ENCODE peak calls at places on chromosomes 12 and 14, in six cellular contexts. X is pancreas; B is left ventricle myocardium inferior; N is sigmoid colon; Y is aorta; F is naive thymus-derived CD4-positive, alpha-beta T cell. U is an unnamed sample. For H3K4me1, the result is how much of the 10 kb centered on the place peaks cover.

GRCh38 chr12:29681370-29681769 is 102.4 kb downstream of the TMTC1 start:
- DNase-seq in X (no peak), B (no peak), N (no peak), Y (no peak), F (no peak), U (no peak)

GRCh38 chr12:53749986-53750811 is 1.6 kb downstream of the CISTR start:
- DNase-seq in X (no peak), B (no peak), N (no peak), Y (no peak), F (no peak), U (no peak)

GRCh38 chr12:122888232-122888752 is 7.6 kb downstream of the VPS37B start:
- DNase-seq in X (peak), B (peak), N (no peak), Y (no peak), F (peak), U (no peak)

GRCh38 chr12:109475993-109476806 is 900 bp downstream of the KCTD10 start:
- DNase-seq in X (no peak), B (no peak), N (no peak), Y (no peak), F (no peak), U (peak)

GRCh38 chr12:53561590-53561953 is 54.3 kb upstream of the NPFF start:
- DNase-seq in X (no peak), B (no peak), N (no peak), Y (no peak), F (no peak), U (peak)

GRCh38 chr12:122862872-122863701 is 27.8 kb downstream of the HIP1R start:
- DNase-seq in X (peak), B (no peak), N (peak), Y (peak), F (no peak), U (no peak)

GRCh38 chr12:49872781-49873181 is 29.9 kb upstream of the BCDIN3D start:
- DNase-seq in X (no peak), B (no peak), N (no peak), Y (no peak), F (no peak), U (no peak)

GRCh38 chr14:51575225-51576111 is 76.2 kb upstream of the FRMD6 start:
- DNase-seq in X (no peak), B (peak), N (no peak), Y (no peak), F (no peak), U (no peak)

GRCh38 chr14:28083456-28083855 is 683.1 kb upstream of the FOXG1 start:
- DNase-seq in X (no peak), B (no peak), N (no peak), Y (no peak), F (no peak), U (no peak)

GRCh38 chr12:19186722-19187661 is 57.5 kb downstream of the PLEKHA5 start:
- DNase-seq in X (no peak), B (no peak), N (no peak), Y (no peak), F (no peak), U (no peak)

GRCh38 chr12:29656762-29657538 is 126.8 kb downstream of the TMTC1 start:
- DNase-seq in X (no peak), B (no peak), N (no peak), Y (no peak), F (no peak), U (no peak)

GRCh38 chr12:51953011-51953568 is 1.6 kb downstream of the ACVR1B start:
- DNase-seq in X (no peak), B (no peak), N (no peak), Y (no peak), F (no peak), U (no peak)

GRCh38 chr12:51953925-51954324 is 2.4 kb downstream of the ACVR1B start:
- DNase-seq in X (no peak), B (no peak), N (no peak), Y (no peak), F (no peak), U (no peak)

GRCh38 chr12:51958542-51958941 is 7.0 kb downstream of the ACVR1B start:
- DNase-seq in X (no peak), B (no peak), N (no peak), Y (no peak), F (no peak), U (no peak)

GRCh38 chr12:51954465-51955361 is 3.2 kb downstream of the ACVR1B start:
- DNase-seq in X (no peak), B (no peak), N (no peak), Y (no peak), F (no peak), U (no peak)

GRCh38 chr12:51955702-51956101 is 4.2 kb downstream of the ACVR1B start:
- DNase-seq in X (no peak), B (no peak), N (no peak), Y (no peak), F (no peak), U (no peak)
- H3K4me1 ChIP-seq in X (half or more), B (half or more), N (under half), Y (under half), F (under half), U (under half)

GRCh38 chr12:93638095-93638494 is 39.1 kb upstream of the CRADD start:
- DNase-seq in X (no peak), B (no peak), N (no peak), Y (no peak), F (no peak), U (no peak)

GRCh38 chr12:93638954-93639353 is 38.2 kb upstream of the CRADD start:
- DNase-seq in X (no peak), B (no peak), N (no peak), Y (no peak), F (no peak), U (no peak)

GRCh38 chr12:93636708-93637107 is 40.5 kb upstream of the CRADD start:
- DNase-seq in X (no peak), B (no peak), N (no peak), Y (no peak), F (no peak), U (no peak)

GRCh38 chr12:93632383-93632782 is 44.8 kb upstream of the CRADD start:
- DNase-seq in X (no peak), B (no peak), N (no peak), Y (no peak), F (no peak), U (no peak)

DNA sequence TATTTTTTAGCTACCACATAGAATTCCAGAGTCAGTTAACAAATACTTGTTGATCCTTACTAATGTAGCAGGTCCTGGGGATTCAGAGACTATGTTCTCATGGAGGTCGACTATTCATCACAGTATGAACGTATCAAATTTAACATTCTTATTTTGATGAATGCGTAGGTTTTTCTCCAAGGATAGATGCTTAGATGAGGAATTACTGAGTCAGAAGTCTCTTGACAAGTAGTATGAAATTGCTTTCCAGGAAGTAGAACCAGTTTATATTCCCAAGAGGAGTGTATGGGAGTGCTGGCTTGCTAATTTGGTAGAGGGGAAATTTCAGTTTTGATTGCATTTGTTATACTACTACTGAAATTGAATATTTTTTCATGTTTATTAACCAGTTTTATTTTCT is 42.8 kb upstream of the CRADD start:
- DNase-seq in X (no peak), B (no peak), N (no peak), Y (no peak), F (no peak), U (no peak)
- H3K27ac ChIP-seq in X (no peak), B (no peak), N (no peak), Y (no peak), F (no peak), U (no peak)

GRCh38 chr14:61514927-61515326 is 180.4 kb upstream of the HIF1A start:
- DNase-seq in X (no peak), B (no peak), N (no peak), Y (no peak), F (no peak), U (no peak)

GRCh38 chr14:61515436-61516124 is 179.7 kb upstream of the HIF1A start:
- DNase-seq in X (no peak), B (no peak), N (no peak), Y (no peak), F (no peak), U (no peak)

GRCh38 chr14:61517861-61518802 is 177.2 kb upstream of the HIF1A start:
- DNase-seq in X (peak), B (no peak), N (no peak), Y (peak), F (no peak), U (no peak)

GRCh38 chr14:61516957-61517356 is 178.4 kb upstream of the HIF1A start:
- DNase-seq in X (no peak), B (no peak), N (no peak), Y (peak), F (no peak), U (no peak)

DNA sequence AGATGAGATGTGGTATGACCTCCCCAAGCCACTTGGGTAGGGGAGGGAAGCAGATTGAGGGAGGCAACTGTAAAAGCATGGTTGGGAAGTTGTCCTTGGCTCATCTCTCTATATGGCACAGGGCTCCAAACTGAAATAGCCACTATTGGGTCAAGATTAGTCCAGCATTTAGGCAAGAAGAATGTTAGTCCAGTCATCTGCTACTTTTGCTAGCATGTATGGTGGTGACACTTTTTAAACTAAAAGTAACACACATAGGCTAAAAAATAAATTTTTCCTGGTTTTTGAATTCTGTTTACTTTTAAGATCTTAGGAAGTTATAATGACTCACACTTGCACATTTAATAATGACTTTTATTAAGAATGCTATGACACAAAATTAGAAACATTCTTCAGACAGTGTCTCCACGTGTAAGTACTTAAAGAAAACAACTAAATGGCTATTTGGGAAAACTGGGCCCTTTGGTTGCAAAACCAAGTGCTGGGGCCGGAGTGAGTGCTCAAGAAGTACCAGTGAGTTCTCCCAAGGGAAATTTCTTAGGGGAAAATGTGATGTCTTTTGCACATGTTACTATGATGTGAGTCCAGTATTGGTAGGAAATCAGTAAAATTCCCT is 179.1 kb upstream of the HIF1A start:
- DNase-seq in X (no peak), B (no peak), N (no peak), Y (no peak), F (no peak), U (no peak)
- H3K4me1 ChIP-seq in X (half or more), B (half or more), N (under half), Y (under half), F (under half), U (under half)

GRCh38 chr14:66295386-66295785 is 190.8 kb upstream of the CCDC196 start:
- DNase-seq in X (no peak), B (no peak), N (no peak), Y (no peak), F (no peak), U (no peak)
- H3K27ac ChIP-seq in X (no peak), B (no peak), N (no peak), Y (no peak), F (no peak), U (no peak)